ENCODE peak calls at places on chromosomes 16 and 17, in four cellular contexts. S, G, W and T are unnamed samples.

GRCh38 chr17:80950466-80951120 is 41.0 kb upstream of the CHMP6 start:
- DNase-seq in S (no peak), G (peak), W (no peak), T (no peak)

GRCh38 chr17:40472733-40473452 is 28.5 kb downstream of the TNS4 start:
- DNase-seq in W (no peak), S (peak), G (no peak), T (peak)

GRCh38 chr16:49343291-49343690 is 30.3 kb upstream of the C16orf78 start:
- DNase-seq in S (no peak), G (peak), W (no peak), T (no peak)

GRCh38 chr17:50841949-50842354 is 6.6 kb downstream of the WFIKKN2 start:
- DNase-seq in W (peak), G (peak), S (peak), T (peak)

GRCh38 chr17:16917995-16918394 is 53.9 kb downstream of the TNFRSF13B start:
- DNase-seq in G (no peak), S (no peak), W (no peak), T (no peak)

GRCh38 chr17:47305302-47305923 is 18.3 kb upstream of the EFCAB13 start:
- DNase-seq in S (peak), W (peak), G (no peak), T (no peak)

GRCh38 chr17:75785770-75786538 is 1.3 kb downstream of the UNK start:
- DNase-seq in S (no peak), W (no peak), G (no peak), T (peak)

GRCh38 chr17:42894283-42895184 is 6.1 kb upstream of the G6PC1 start:
- DNase-seq in W (no peak), G (no peak), S (no peak), T (no peak)

GRCh38 chr17:58520843-58521430 is 6.5 kb upstream of the MTMR4 start:
- DNase-seq in W (no peak), G (no peak), S (peak), T (peak)

GRCh38 chr17:2815781-2816185 is 19.5 kb downstream of the RAP1GAP2 start:
- DNase-seq in W (no peak), G (no peak), S (no peak), T (no peak)

GRCh38 chr17:68514809-68515208 is 2.6 kb downstream of the PRKAR1A start:
- DNase-seq in G (no peak), S (peak), W (no peak), T (no peak)

GRCh38 chr16:89564476-89565255 is 4.2 kb downstream of the RPL13 start:
- DNase-seq in G (no peak), S (no peak), W (no peak), T (peak)

GRCh38 chr17:72556944-72557826 is 436.4 kb downstream of the SOX9 start:
- DNase-seq in G (peak), S (peak), W (peak), T (peak)

GRCh38 chr17:56908061-56908542 is 5.7 kb downstream of the TRIM25 start:
- DNase-seq in G (no peak), S (peak), W (no peak), T (peak)

GRCh38 chr17:74337834-74338500 is 11.9 kb downstream of the KIF19 start:
- DNase-seq in S (no peak), G (no peak), W (no peak), T (no peak)

GRCh38 chr16:12898556-12898955 is 2.8 kb upstream of the SHISA9 start:
- DNase-seq in S (no peak), W (no peak), G (no peak), T (no peak)

GRCh38 chr16:48831081-48831722 is 221.2 kb upstream of the N4BP1 start:
- DNase-seq in G (peak), W (no peak), S (peak), T (no peak)

GRCh38 chr17:19006698-19007097 is 2.1 kb upstream of the FAM83G start:
- DNase-seq in S (no peak), G (no peak), W (no peak), T (no peak)

GRCh38 chr17:70313450-70313849 is 144.1 kb downstream of the KCNJ2 start:
- DNase-seq in S (no peak), W (no peak), G (no peak), T (no peak)

DNA sequence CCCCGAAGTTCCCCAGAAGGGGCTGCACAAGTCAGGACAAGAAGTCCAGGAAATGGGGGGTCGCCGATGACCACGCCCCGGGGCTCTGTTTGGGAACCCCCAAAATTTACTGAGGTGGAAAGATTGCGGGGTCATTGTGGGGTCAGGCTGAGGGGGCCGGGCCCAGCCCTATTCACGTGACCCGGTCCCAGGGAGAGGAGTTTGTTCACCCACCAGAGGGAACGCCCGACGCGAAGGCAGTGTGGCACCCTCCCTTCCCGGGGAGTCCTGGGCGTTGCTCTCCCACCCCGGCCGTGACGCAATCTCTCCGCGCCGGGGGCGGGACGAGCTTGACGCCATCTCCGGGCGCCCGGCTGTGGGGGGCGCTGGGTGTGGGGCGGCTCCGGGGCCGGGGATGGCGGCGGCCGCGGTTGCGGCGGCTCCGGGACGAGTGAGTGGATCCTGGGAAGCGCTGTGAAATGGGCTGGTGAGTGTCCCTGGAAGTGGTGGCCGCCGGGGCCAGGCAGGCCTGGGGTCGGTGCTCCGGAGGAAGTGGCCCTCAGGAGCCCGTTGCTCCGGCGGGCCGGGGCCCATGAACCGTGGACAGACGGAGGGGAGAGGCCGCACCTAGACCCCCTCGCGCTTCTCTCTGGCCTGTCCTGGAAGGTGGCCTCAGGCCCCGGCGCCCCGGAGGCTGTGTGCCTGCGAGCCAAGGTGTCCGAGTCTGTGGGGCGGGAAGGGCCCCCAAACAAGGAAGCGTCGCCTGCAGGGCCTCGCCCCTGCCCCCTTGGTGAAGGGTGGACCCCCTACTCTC is at the start of gene ATXN1L:
- DNase-seq in S (peak), G (peak), W (peak), T (peak)
- TF ChIP-seq POLR2A in S (peak), G (no peak), W (peak), T (peak)

GRCh38 chr17:77489239-77489897 is 348.6 kb downstream of the SEC14L1 start:
- DNase-seq in W (no peak), G (no peak), S (no peak), T (no peak)

GRCh38 chr17:77491921-77492445 is 351.2 kb downstream of the SEC14L1 start:
- DNase-seq in G (no peak), S (no peak), W (no peak), T (no peak)

GRCh38 chr17:77489898-77490265 is 349.1 kb downstream of the SEC14L1 start:
- DNase-seq in W (no peak), G (peak), S (no peak), T (no peak)

GRCh38 chr17:77488531-77489238 is 347.9 kb downstream of the SEC14L1 start:
- DNase-seq in S (no peak), G (no peak), W (no peak), T (no peak)

GRCh38 chr17:77490361-77491183 is 349.8 kb downstream of the SEC14L1 start:
- DNase-seq in W (no peak), S (no peak), G (no peak), T (no peak)
- TF ChIP-seq POLR2A in W (no peak), S (no peak), G (no peak), T (no peak)

GRCh38 chr17:59785091-59785799 is 77.8 kb downstream of the VMP1 start:
- DNase-seq in W (no peak), G (no peak), S (peak), T (peak)
- TF ChIP-seq POLR2A in W (no peak), G (no peak), S (no peak), T (no peak)

GRCh38 chr16:2824626-2825025 is 5.5 kb upstream of the ZG16B start:
- DNase-seq in W (no peak), G (peak), S (no peak), T (no peak)
- TF ChIP-seq POLR2A in W (no peak), G (no peak), S (no peak), T (no peak)

GRCh38 chr16:30526137-30526822 is at the start of gene ZNF768:
- DNase-seq in S (peak), G (peak), W (peak), T (no peak)
- TF ChIP-seq POLR2A in S (peak), G (no peak), W (peak), T (no peak)